ENCODE peak calls at places on chromosomes 16 and 17, in nine cellular contexts. N is Peyer's patch; F is cardiac fibroblast; R is lung; M is IMR-90; Q is K562; S is breast epithelium; A is CD8-positive, alpha-beta T cell; P is psoas muscle. B is an unnamed sample.

GRCh38 chr17:44981221-44981968 is 13.3 kb upstream of the C1QL1 start:
- DNase-seq in A (no peak), M (peak), P (no peak), R (no peak), N (no peak), S (no peak), Q (no peak), F (peak), B (peak)

GRCh38 chr17:50453901-50454300 is 14.8 kb downstream of the CHAD start:
- DNase-seq in Q (no peak), S (no peak), P (no peak), A (no peak), N (no peak), R (no peak), F (no peak), M (no peak), B (no peak)

GRCh38 chr17:78642707-78643106 is 65.5 kb upstream of the DNAH17 start:
- DNase-seq in P (no peak), A (no peak), N (no peak), R (no peak), M (no peak), S (no peak), F (no peak), Q (no peak), B (no peak)

GRCh38 chr17:77312786-77313599 is 172.2 kb downstream of the SEC14L1 start:
- DNase-seq in Q (no peak), R (no peak), S (peak), F (peak), P (peak), A (no peak), N (peak), M (peak), B (no peak)

GRCh38 chr16:567362-568256 is 804 bp downstream of the NHLRC4 start:
- DNase-seq in F (no peak), S (no peak), N (no peak), M (no peak), P (no peak), Q (no peak), R (no peak), A (no peak), B (no peak)

GRCh38 chr16:23496826-23497542 is 13.3 kb downstream of the GGA2 start:
- DNase-seq in R (peak), Q (no peak), S (no peak), A (no peak), M (peak), N (no peak), P (no peak), F (peak), B (peak)

GRCh38 chr17:41098476-41098875 is 534 bp upstream of the KRTAP4-8 start:
- DNase-seq in N (no peak), R (no peak), F (no peak), Q (no peak), M (peak), P (no peak), S (no peak), A (no peak), B (peak)

GRCh38 chr17:18093616-18094408 is 6.1 kb downstream of the DRG2 start:
- DNase-seq in A (no peak), P (peak), M (peak), N (no peak), R (no peak), Q (no peak), F (peak), S (no peak), B (peak)

GRCh38 chr17:50354198-50354597 is 8.3 kb downstream of the XYLT2 start:
- DNase-seq in N (no peak), A (peak), S (no peak), M (no peak), Q (no peak), F (no peak), R (no peak), P (no peak), B (no peak)

GRCh38 chr17:67542219-67543114 is 165.4 kb downstream of the PITPNC1 start:
- DNase-seq in P (no peak), S (no peak), R (no peak), Q (no peak), A (no peak), F (no peak), N (no peak), M (no peak), B (no peak)

GRCh38 chr17:67548693-67549092 is 169.0 kb upstream of the NOL11 start:
- DNase-seq in M (no peak), P (no peak), N (no peak), R (no peak), F (no peak), S (no peak), A (no peak), Q (no peak), B (no peak)

GRCh38 chr17:67549787-67550186 is 167.9 kb upstream of the NOL11 start:
- DNase-seq in N (no peak), F (no peak), M (no peak), A (no peak), P (no peak), R (no peak), Q (no peak), S (no peak), B (no peak)

GRCh38 chr17:67544364-67544763 is 167.3 kb downstream of the PITPNC1 start:
- DNase-seq in M (no peak), A (no peak), S (no peak), F (no peak), P (no peak), N (no peak), R (no peak), Q (no peak), B (no peak)

DNA sequence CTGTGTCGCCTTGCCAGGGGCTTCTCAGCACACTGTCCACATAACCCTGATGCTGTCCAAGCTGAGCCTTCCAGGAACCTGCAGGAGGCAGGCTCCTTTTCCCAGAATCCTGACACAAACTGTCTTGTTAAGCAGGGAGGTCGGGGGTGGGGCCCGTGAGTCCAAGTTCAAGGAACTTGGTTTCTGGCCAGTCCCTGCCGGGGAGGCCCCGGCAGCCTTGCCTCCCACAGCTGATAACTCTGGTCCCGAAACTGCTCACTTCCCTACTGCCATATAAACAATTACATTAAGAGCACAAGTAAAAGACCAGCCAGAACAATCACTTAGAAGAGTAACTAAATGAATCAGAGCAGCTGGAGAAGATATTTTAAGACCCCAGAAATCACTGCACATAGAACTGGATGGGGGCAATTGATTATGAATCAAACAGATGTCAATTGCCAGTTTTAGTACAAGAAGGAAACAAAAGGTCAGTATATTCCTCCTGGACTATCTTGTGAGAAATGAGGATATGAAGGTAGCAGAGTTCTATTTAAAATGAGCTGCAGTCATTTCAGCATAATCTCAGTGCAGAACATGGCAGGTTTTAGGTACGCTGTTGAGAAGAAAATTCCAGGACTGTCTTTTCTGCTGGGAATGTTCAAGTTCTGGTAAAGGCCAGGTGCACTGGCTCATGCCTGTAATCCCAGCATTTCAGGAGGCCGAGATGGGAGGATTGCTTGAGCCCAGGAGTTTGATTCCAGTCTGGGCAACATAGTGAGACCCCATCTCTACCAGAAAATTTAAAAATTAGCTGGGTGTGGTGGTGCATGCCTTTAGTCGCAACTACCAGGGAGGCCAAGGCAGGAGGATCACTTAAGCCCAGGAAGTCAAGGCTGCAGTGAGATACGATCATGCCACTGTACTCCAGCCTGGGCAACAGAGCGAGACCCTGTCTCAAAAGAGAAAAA is 169.8 kb downstream of the PITPNC1 start:
- DNase-seq in S (no peak), F (peak), R (peak), P (peak), A (no peak), M (peak), Q (no peak), N (peak), B (no peak)
- TF ChIP-seq CTCF in S (no peak), F (peak), R (no peak), P (no peak), A (no peak), M (peak), Q (no peak), N (no peak), B (no peak)

GRCh38 chr16:8182761-8183160 is 407.6 kb downstream of the TMEM114 start:
- DNase-seq in R (no peak), Q (peak), S (no peak), M (no peak), A (no peak), F (no peak), N (no peak), P (no peak), B (no peak)
- H3K4me3 ChIP-seq in R (no peak), Q (no peak), S (no peak), M (no peak), A (no peak), F (no peak), N (no peak), P (no peak), B (no peak)

GRCh38 chr16:4008116-4008515 is 108.1 kb downstream of the ADCY9 start:
- DNase-seq in R (no peak), M (no peak), F (no peak), S (no peak), N (no peak), P (no peak), A (no peak), Q (no peak), B (no peak)

GRCh38 chr16:4006441-4006989 is 109.7 kb downstream of the ADCY9 start:
- DNase-seq in N (no peak), P (peak), M (peak), R (no peak), Q (no peak), A (no peak), S (no peak), F (no peak), B (no peak)

GRCh38 chr16:4010225-4011158 is 105.8 kb downstream of the ADCY9 start:
- DNase-seq in S (no peak), P (no peak), M (no peak), R (no peak), N (no peak), Q (no peak), A (no peak), F (no peak), B (no peak)

GRCh38 chr16:4011225-4011939 is 104.9 kb downstream of the ADCY9 start:
- DNase-seq in A (no peak), Q (no peak), S (no peak), M (no peak), N (no peak), R (no peak), P (no peak), F (no peak), B (no peak)

DNA sequence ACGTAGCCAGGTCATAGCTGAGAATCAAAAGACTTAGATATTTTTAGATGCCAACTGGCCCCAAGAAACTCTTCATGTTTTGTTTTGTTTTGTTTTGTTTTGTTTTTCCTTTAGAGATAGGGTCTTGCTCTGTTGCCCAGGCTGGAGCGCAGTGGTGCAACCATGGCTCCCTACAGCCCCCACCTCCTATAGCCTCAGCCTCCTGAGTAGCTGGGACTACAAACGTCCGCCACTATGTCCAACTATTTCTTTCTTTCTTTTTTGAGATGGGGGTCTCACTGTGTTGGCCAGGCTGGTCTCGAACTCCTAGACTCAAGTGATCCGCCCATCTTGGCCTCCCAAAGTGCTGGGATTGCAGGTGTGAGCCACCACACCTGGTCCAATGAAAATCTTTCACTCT is 107.1 kb downstream of the ADCY9 start:
- DNase-seq in P (no peak), R (no peak), Q (no peak), A (no peak), F (no peak), M (no peak), S (no peak), N (no peak), B (no peak)
- TF ChIP-seq CTCF in P (no peak), R (no peak), Q (no peak), A (no peak), F (no peak), M (no peak), S (no peak), N (no peak), B (no peak)

GRCh38 chr17:55069983-55070529 is 101.5 kb downstream of the STXBP4 start:
- DNase-seq in Q (no peak), S (no peak), N (no peak), M (no peak), R (no peak), A (no peak), F (no peak), P (no peak), B (no peak)

GRCh38 chr17:55067697-55068439 is 99.3 kb downstream of the STXBP4 start:
- DNase-seq in R (no peak), M (peak), A (no peak), S (no peak), N (no peak), Q (peak), P (no peak), F (peak), B (peak)

GRCh38 chr17:55068862-55069771 is 100.6 kb downstream of the STXBP4 start:
- DNase-seq in N (no peak), Q (no peak), A (no peak), P (no peak), M (no peak), R (no peak), F (no peak), S (no peak), B (no peak)

DNA sequence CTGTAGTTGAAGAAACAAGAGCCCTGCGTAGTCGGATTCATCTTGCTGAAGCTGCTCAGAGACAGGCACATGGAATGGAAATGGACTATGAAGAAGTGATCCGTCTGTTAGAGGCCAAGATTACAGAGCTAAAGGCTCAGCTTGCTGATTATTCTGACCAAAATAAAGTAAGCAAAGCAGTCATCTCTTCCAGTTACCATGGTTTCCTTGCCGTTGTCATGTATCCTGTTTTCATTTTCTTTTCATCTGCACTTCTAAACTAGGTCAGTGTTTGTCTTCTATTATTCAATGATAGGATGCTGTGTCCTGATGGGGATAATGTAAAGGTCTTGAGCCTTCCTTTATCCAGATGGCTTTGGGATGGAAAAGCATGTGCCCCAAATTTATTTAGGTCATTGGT is 104.3 kb downstream of the STXBP4 start:
- DNase-seq in Q (no peak), N (no peak), R (no peak), M (peak), S (no peak), A (no peak), P (no peak), F (no peak), B (no peak)
- H3K4me3 ChIP-seq in Q (no peak), N (no peak), R (no peak), M (no peak), S (no peak), A (no peak), P (no peak), F (no peak), B (no peak)

GRCh38 chr17:11880714-11881113 is 116.6 kb downstream of the ZNF18 start:
- DNase-seq in S (no peak), A (no peak), P (no peak), R (no peak), F (no peak), M (no peak), N (no peak), Q (peak), B (peak)
- TF ChIP-seq CTCF in S (no peak), A (no peak), P (no peak), R (no peak), F (no peak), M (no peak), N (peak), Q (peak), B (peak)

GRCh38 chr17:36144981-36145729 is 31.3 kb downstream of the TBC1D3B start:
- DNase-seq in A (no peak), R (no peak), S (no peak), N (no peak), P (no peak), F (no peak), M (no peak), Q (no peak), B (no peak)
- H3K4me3 ChIP-seq in A (no peak), R (no peak), S (no peak), N (no peak), P (no peak), F (no peak), M (no peak), Q (no peak), B (no peak)

GRCh38 chr17:75771334-75772281 is 6.6 kb upstream of the GALK1 start:
- DNase-seq in F (peak), Q (no peak), N (peak), P (no peak), S (peak), A (no peak), R (no peak), M (peak), B (peak)

GRCh38 chr17:75774471-75774987 is 9.5 kb upstream of the GALK1 start:
- DNase-seq in M (no peak), Q (no peak), S (no peak), P (peak), R (no peak), F (no peak), N (peak), A (no peak), B (no peak)

GRCh38 chr17:75774988-75775668 is 9.5 kb upstream of the UNK start:
- DNase-seq in N (no peak), P (peak), Q (no peak), A (no peak), S (peak), R (no peak), M (peak), F (peak), B (peak)

GRCh38 chr17:75773121-75773807 is 8.3 kb upstream of the GALK1 start:
- DNase-seq in N (peak), F (no peak), P (peak), R (no peak), S (peak), A (no peak), M (no peak), Q (no peak), B (no peak)

GRCh38 chr17:75773808-75774470 is 8.9 kb upstream of the GALK1 start:
- DNase-seq in P (peak), M (no peak), S (peak), R (no peak), N (peak), Q (no peak), F (no peak), A (no peak), B (no peak)
- TF ChIP-seq CTCF in P (no peak), M (no peak), S (peak), R (no peak), N (no peak), Q (peak), F (no peak), A (no peak), B (no peak)

B was measured in bronchial epithelial cell.